ENCODE peak calls at places on chromosome 9, in nine cellular contexts. One of them, this sample, is unnamed.

GRCh38 chr9:69200071-69200470 is 26.0 kb downstream of the TJP2 start:
- DNase-seq in NCI-H774: no peak
- DNase-seq in activated CD4-positive, alpha-beta T cell treated with anti-CD3 and anti-CD28 coated beads for 36 hours: no peak
- DNase-seq in activated naive CD4-positive, alpha-beta T cell: no peak
- DNase-seq in substantia nigra: no peak
- DNase-seq in left ventricle myocardium inferior: no peak
- DNase-seq in fibroblast of lung: peak
- DNase-seq in GM03348: peak
- DNase-seq in HuH-7: no peak
- DNase-seq in this sample: peak

GRCh38 chr9:105138306-105138801 is 106.1 kb upstream of the SLC44A1 start:
- DNase-seq in activated CD4-positive, alpha-beta T cell treated with anti-CD3 and anti-CD28 coated beads for 36 hours: no peak
- DNase-seq in left ventricle myocardium inferior: peak
- DNase-seq in substantia nigra: no peak
- DNase-seq in GM03348: no peak
- DNase-seq in activated naive CD4-positive, alpha-beta T cell: no peak
- DNase-seq in HuH-7: peak
- DNase-seq in NCI-H774: peak
- DNase-seq in fibroblast of lung: peak
- DNase-seq in this sample: no peak

GRCh38 chr9:132977626-132978450 is 656 bp upstream of the GFI1B start:
- DNase-seq in activated CD4-positive, alpha-beta T cell treated with anti-CD3 and anti-CD28 coated beads for 36 hours: peak
- DNase-seq in HuH-7: peak
- DNase-seq in activated naive CD4-positive, alpha-beta T cell: peak
- DNase-seq in substantia nigra: peak
- DNase-seq in fibroblast of lung: peak
- DNase-seq in GM03348: peak
- DNase-seq in NCI-H774: peak
- DNase-seq in left ventricle myocardium inferior: peak
- DNase-seq in this sample: peak

GRCh38 chr9:121750259-121750714 is 98.9 kb downstream of the DAB2IP start:
- DNase-seq in substantia nigra: no peak
- DNase-seq in NCI-H774: peak
- DNase-seq in activated naive CD4-positive, alpha-beta T cell: no peak
- DNase-seq in left ventricle myocardium inferior: no peak
- DNase-seq in fibroblast of lung: no peak
- DNase-seq in GM03348: no peak
- DNase-seq in activated CD4-positive, alpha-beta T cell treated with anti-CD3 and anti-CD28 coated beads for 36 hours: no peak
- DNase-seq in HuH-7: no peak
- DNase-seq in this sample: no peak

GRCh38 chr9:92393686-92394085 is 10.7 kb downstream of the OGN start:
- DNase-seq in GM03348: peak
- DNase-seq in fibroblast of lung: peak
- DNase-seq in activated naive CD4-positive, alpha-beta T cell: no peak
- DNase-seq in left ventricle myocardium inferior: no peak
- DNase-seq in HuH-7: no peak
- DNase-seq in activated CD4-positive, alpha-beta T cell treated with anti-CD3 and anti-CD28 coated beads for 36 hours: no peak
- DNase-seq in NCI-H774: no peak
- DNase-seq in substantia nigra: no peak
- DNase-seq in this sample: no peak

GRCh38 chr9:129464972-129465833 is 155.7 kb downstream of the C9orf50 start:
- DNase-seq in activated CD4-positive, alpha-beta T cell treated with anti-CD3 and anti-CD28 coated beads for 36 hours: peak
- DNase-seq in left ventricle myocardium inferior: no peak
- DNase-seq in HuH-7: no peak
- DNase-seq in fibroblast of lung: peak
- DNase-seq in substantia nigra: no peak
- DNase-seq in GM03348: peak
- DNase-seq in activated naive CD4-positive, alpha-beta T cell: no peak
- DNase-seq in NCI-H774: no peak
- DNase-seq in this sample: peak

GRCh38 chr9:124126571-124127289 is 115.2 kb downstream of the LHX2 start:
- DNase-seq in HuH-7: peak
- DNase-seq in substantia nigra: peak
- DNase-seq in fibroblast of lung: peak
- DNase-seq in activated naive CD4-positive, alpha-beta T cell: peak
- DNase-seq in NCI-H774: peak
- DNase-seq in activated CD4-positive, alpha-beta T cell treated with anti-CD3 and anti-CD28 coated beads for 36 hours: peak
- DNase-seq in left ventricle myocardium inferior: peak
- DNase-seq in GM03348: peak
- DNase-seq in this sample: peak

GRCh38 chr9:81122749-81123148 is 566.6 kb downstream of the TLE1 start:
- DNase-seq in activated CD4-positive, alpha-beta T cell treated with anti-CD3 and anti-CD28 coated beads for 36 hours: no peak
- DNase-seq in activated naive CD4-positive, alpha-beta T cell: no peak
- DNase-seq in NCI-H774: no peak
- DNase-seq in HuH-7: no peak
- DNase-seq in substantia nigra: no peak
- DNase-seq in left ventricle myocardium inferior: no peak
- DNase-seq in GM03348: no peak
- DNase-seq in fibroblast of lung: no peak
- DNase-seq in this sample: no peak

GRCh38 chr9:77305622-77306365 is 128.5 kb downstream of the VPS13A start:
- DNase-seq in fibroblast of lung: peak
- DNase-seq in activated CD4-positive, alpha-beta T cell treated with anti-CD3 and anti-CD28 coated beads for 36 hours: no peak
- DNase-seq in NCI-H774: no peak
- DNase-seq in GM03348: peak
- DNase-seq in activated naive CD4-positive, alpha-beta T cell: no peak
- DNase-seq in substantia nigra: no peak
- DNase-seq in left ventricle myocardium inferior: no peak
- DNase-seq in HuH-7: no peak
- DNase-seq in this sample: peak

GRCh38 chr9:2260401-2261306 is 245.5 kb downstream of the SMARCA2 start:
- DNase-seq in GM03348: peak
- DNase-seq in HuH-7: no peak
- DNase-seq in fibroblast of lung: peak
- DNase-seq in left ventricle myocardium inferior: no peak
- DNase-seq in activated CD4-positive, alpha-beta T cell treated with anti-CD3 and anti-CD28 coated beads for 36 hours: peak
- DNase-seq in substantia nigra: no peak
- DNase-seq in NCI-H774: no peak
- DNase-seq in activated naive CD4-positive, alpha-beta T cell: no peak
- DNase-seq in this sample: peak

GRCh38 chr9:14203366-14204056 is 110.4 kb downstream of the NFIB start:
- DNase-seq in NCI-H774: no peak
- DNase-seq in activated naive CD4-positive, alpha-beta T cell: no peak
- DNase-seq in fibroblast of lung: peak
- DNase-seq in left ventricle myocardium inferior: peak
- DNase-seq in HuH-7: no peak
- DNase-seq in GM03348: no peak
- DNase-seq in substantia nigra: peak
- DNase-seq in activated CD4-positive, alpha-beta T cell treated with anti-CD3 and anti-CD28 coated beads for 36 hours: no peak
- DNase-seq in this sample: no peak

GRCh38 chr9:111481885-111482636 is 2.1 kb downstream of the ECPAS start:
- DNase-seq in left ventricle myocardium inferior: no peak
- DNase-seq in fibroblast of lung: peak
- DNase-seq in HuH-7: peak
- DNase-seq in activated naive CD4-positive, alpha-beta T cell: no peak
- DNase-seq in GM03348: no peak
- DNase-seq in NCI-H774: no peak
- DNase-seq in substantia nigra: no peak
- DNase-seq in activated CD4-positive, alpha-beta T cell treated with anti-CD3 and anti-CD28 coated beads for 36 hours: no peak
- DNase-seq in this sample: peak

GRCh38 chr9:105425817-105426433 is 21.9 kb upstream of the FSD1L start:
- DNase-seq in left ventricle myocardium inferior: no peak
- DNase-seq in activated naive CD4-positive, alpha-beta T cell: no peak
- DNase-seq in HuH-7: no peak
- DNase-seq in substantia nigra: no peak
- DNase-seq in activated CD4-positive, alpha-beta T cell treated with anti-CD3 and anti-CD28 coated beads for 36 hours: no peak
- DNase-seq in fibroblast of lung: peak
- DNase-seq in NCI-H774: no peak
- DNase-seq in GM03348: peak
- DNase-seq in this sample: peak

GRCh38 chr9:89661391-89661949 is 56.7 kb downstream of the GADD45G start:
- DNase-seq in substantia nigra: peak
- DNase-seq in left ventricle myocardium inferior: peak
- DNase-seq in fibroblast of lung: no peak
- DNase-seq in HuH-7: no peak
- DNase-seq in NCI-H774: no peak
- DNase-seq in activated naive CD4-positive, alpha-beta T cell: no peak
- DNase-seq in GM03348: no peak
- DNase-seq in activated CD4-positive, alpha-beta T cell treated with anti-CD3 and anti-CD28 coated beads for 36 hours: no peak
- DNase-seq in this sample: no peak

GRCh38 chr9:128340691-128341434 is 536 bp downstream of the SLC27A4 start:
- DNase-seq in substantia nigra: no peak
- DNase-seq in fibroblast of lung: peak
- DNase-seq in left ventricle myocardium inferior: no peak
- DNase-seq in NCI-H774: no peak
- DNase-seq in activated CD4-positive, alpha-beta T cell treated with anti-CD3 and anti-CD28 coated beads for 36 hours: peak
- DNase-seq in GM03348: no peak
- DNase-seq in HuH-7: peak
- DNase-seq in activated naive CD4-positive, alpha-beta T cell: no peak
- DNase-seq in this sample: no peak

GRCh38 chr9:71928806-71929205 is 17.4 kb downstream of the C9orf85 start:
- DNase-seq in HuH-7: no peak
- DNase-seq in NCI-H774: no peak
- DNase-seq in activated CD4-positive, alpha-beta T cell treated with anti-CD3 and anti-CD28 coated beads for 36 hours: no peak
- DNase-seq in fibroblast of lung: no peak
- DNase-seq in substantia nigra: no peak
- DNase-seq in activated naive CD4-positive, alpha-beta T cell: no peak
- DNase-seq in left ventricle myocardium inferior: no peak
- DNase-seq in GM03348: peak
- DNase-seq in this sample: no peak

This sample was measured in IMR-90.